ENCODE peak calls at places on chromosomes 1 and 21, in six cellular contexts. T is stimulated activated CD4-positive, alpha-beta T cell treated with anti-CD3 and anti-CD28 coated beads, Interleukin-15, amount 100 ng/mL, for 1 hour; Z is activated T-cell treated with anti-CD3 and anti-CD28 coated beads for 48 hours; I is stimulated activated CD8-positive, alpha-beta memory T cell treated with anti-CD3 and anti-CD28 coated beads, Interleukin-7, amount 100 ng/mL, for 1 hour; G is AG08396; V is left ventricle myocardium superior. F is an unnamed sample.

GRCh38 chr1:12016182-12016581 is 3.1 kb upstream of the MIIP start:
- DNase-seq in V (no peak), Z (no peak), G (no peak), I (no peak), T (no peak), F (no peak)

GRCh38 chr1:229669333-229669732 is 43.3 kb downstream of the URB2 start:
- DNase-seq in I (no peak), T (no peak), G (no peak), V (no peak), Z (no peak), F (no peak)

GRCh38 chr1:23598424-23598823 is 39.1 kb upstream of the ID3 start:
- DNase-seq in Z (no peak), G (no peak), T (no peak), V (no peak), I (no peak), F (no peak)

GRCh38 chr1:228341814-228342626 is 64.6 kb downstream of the TRIM11 start:
- DNase-seq in T (no peak), G (no peak), Z (no peak), I (no peak), V (peak), F (peak)

GRCh38 chr1:3222042-3222692 is 153.2 kb downstream of the PRDM16 start:
- DNase-seq in V (no peak), T (no peak), Z (no peak), I (no peak), G (no peak), F (no peak)

GRCh38 chr1:55288245-55288644 is 73.1 kb upstream of the USP24 start:
- DNase-seq in Z (no peak), T (no peak), G (no peak), I (no peak), V (no peak), F (no peak)

GRCh38 chr1:8120693-8121260 is 94.7 kb upstream of the ERRFI1 start:
- DNase-seq in I (no peak), T (no peak), V (no peak), G (no peak), Z (no peak), F (no peak)

GRCh38 chr1:20376171-20376570 is 85.5 kb downstream of the VWA5B1 start:
- DNase-seq in I (no peak), T (no peak), Z (no peak), V (no peak), G (no peak), F (peak)

GRCh38 chr1:185695299-185695698 is 38.9 kb upstream of the HMCN1 start:
- DNase-seq in Z (no peak), T (no peak), V (no peak), I (no peak), G (no peak), F (no peak)

GRCh38 chr21:30478015-30478414 is 2.2 kb downstream of the KRTAP19-1 start:
- DNase-seq in Z (no peak), I (no peak), T (no peak), G (no peak), V (no peak), F (no peak)

GRCh38 chr21:45970674-45971486 is 10.7 kb upstream of the COL6A1 start:
- DNase-seq in G (peak), T (no peak), V (peak), Z (peak), I (peak), F (no peak)

GRCh38 chr1:19680644-19681043 is 16.0 kb downstream of the HTR6 start:
- DNase-seq in Z (no peak), T (no peak), G (no peak), I (no peak), V (no peak), F (no peak)

GRCh38 chr1:47996406-47997226 is 569 bp downstream of the TRABD2B start:
- DNase-seq in T (no peak), G (no peak), Z (no peak), I (no peak), V (peak), F (no peak)

GRCh38 chr1:161189036-161189435 is 9.8 kb downstream of the ADAMTS4 start:
- DNase-seq in T (no peak), I (no peak), G (no peak), Z (no peak), V (no peak), F (no peak)

GRCh38 chr1:43563779-43564616 is 33.3 kb downstream of the PTPRF start:
- DNase-seq in I (no peak), T (no peak), G (no peak), V (no peak), Z (no peak), F (no peak)

GRCh38 chr1:2469103-2469940 is 6.8 kb upstream of the PLCH2 start:
- DNase-seq in V (no peak), G (no peak), Z (no peak), I (no peak), T (no peak), F (no peak)

GRCh38 chr1:227924838-227925574 is 22.7 kb downstream of the WNT9A start:
- DNase-seq in T (no peak), V (peak), I (no peak), G (no peak), Z (no peak), F (no peak)

GRCh38 chr1:147171399-147172167 is 687 bp downstream of the PRKAB2 start:
- DNase-seq in I (no peak), T (no peak), G (peak), Z (no peak), V (no peak), F (no peak)

GRCh38 chr1:46137901-46138300 is 5.5 kb upstream of the PIK3R3 start:
- DNase-seq in V (no peak), G (peak), Z (no peak), T (no peak), I (no peak), F (no peak)

GRCh38 chr1:23600283-23600682 is 41.0 kb upstream of the ID3 start:
- DNase-seq in Z (no peak), T (no peak), I (no peak), G (no peak), V (no peak), F (no peak)

GRCh38 chr1:79006564-79006963 is at the start of gene ADGRL4:
- DNase-seq in I (no peak), T (no peak), G (peak), V (peak), Z (no peak), F (peak)

GRCh38 chr1:94327001-94327685 is 89.8 kb upstream of the ARHGAP29 start:
- DNase-seq in I (no peak), Z (no peak), V (peak), G (no peak), T (no peak), F (peak)

GRCh38 chr1:81157686-81158085 is 643.0 kb upstream of the ADGRL2 start:
- DNase-seq in T (no peak), Z (no peak), G (no peak), I (no peak), V (no peak), F (no peak)

GRCh38 chr1:208233546-208233945 is 10.6 kb downstream of the PLXNA2 start:
- DNase-seq in T (no peak), I (no peak), Z (no peak), V (no peak), G (no peak), F (no peak)

GRCh38 chr1:82323144-82323543 is 522.4 kb downstream of the ADGRL2 start:
- DNase-seq in Z (no peak), G (no peak), I (no peak), T (no peak), V (no peak), F (no peak)

GRCh38 chr1:64663654-64664053 is 81.2 kb upstream of the RAVER2 start:
- DNase-seq in G (no peak), V (no peak), T (no peak), I (no peak), Z (peak), F (no peak)

GRCh38 chr1:23797478-23798448 is 2.8 kb downstream of the GALE start:
- DNase-seq in Z (no peak), G (no peak), T (no peak), V (no peak), I (no peak), F (no peak)

GRCh38 chr21:26070822-26071425 is 99.6 kb downstream of the APP start:
- DNase-seq in T (no peak), Z (no peak), I (no peak), G (peak), V (no peak), F (no peak)

GRCh38 chr1:56569661-56570060 is 9.7 kb downstream of the PLPP3 start:
- DNase-seq in G (no peak), Z (no peak), I (no peak), V (no peak), T (no peak), F (no peak)

GRCh38 chr1:199948587-199949280 is 78.8 kb upstream of the NR5A2 start:
- DNase-seq in V (no peak), G (no peak), Z (no peak), I (no peak), T (no peak), F (no peak)

GRCh38 chr1:215273838-215274516 is 191.4 kb downstream of the KCNK2 start:
- DNase-seq in I (no peak), Z (no peak), G (peak), T (no peak), V (no peak), F (no peak)

GRCh38 chr1:109046671-109047070 is 4.8 kb upstream of the WDR47 start:
- DNase-seq in I (no peak), T (no peak), Z (no peak), V (no peak), G (no peak), F (no peak)

F was measured in cardiac septum.